ENCODE peak calls at places on chromosomes 13 and 19, in six cellular contexts. D, A, L, O, K and B are unnamed samples.

GRCh38 chr13:83692800-83693199 is 189.5 kb downstream of the SLITRK1 start:
- DNase-seq in D (no peak), A (no peak), O (no peak), K (no peak), L (no peak), B (no peak)

GRCh38 chr19:31378404-31378803 is 29.2 kb upstream of the TSHZ3 start:
- DNase-seq in D (peak; percentile 67), L (peak; percentile 75), O (peak; percentile 44), K (no peak), A (peak; percentile 24), B (no peak)

GRCh38 chr13:77779461-77780272 is 82.2 kb downstream of the SLAIN1 start:
- DNase-seq in O (no peak), K (peak; percentile 39), A (peak; percentile 66), L (peak; percentile 36), D (no peak), B (peak; percentile 28)

GRCh38 chr19:39372047-39372802 is 18.7 kb downstream of the PAF1 start:
- DNase-seq in O (peak; percentile 82), D (peak; percentile 84), L (no peak), K (no peak), A (peak; percentile 87), B (peak; percentile 90)

GRCh38 chr13:98535501-98536357 is 41.2 kb downstream of the STK24 start:
- DNase-seq in O (no peak), K (no peak), A (no peak), L (no peak), D (no peak), B (no peak)

GRCh38 chr13:78660130-78660857 is 1.3 kb upstream of the OBI1 start:
- DNase-seq in L (peak; percentile 47), K (no peak), A (peak; percentile 7), O (no peak), D (no peak), B (no peak)

GRCh38 chr19:45599286-45599685 is 2.7 kb downstream of the GPR4 start:
- DNase-seq in L (peak; percentile 51), K (no peak), A (no peak), D (no peak), O (no peak), B (no peak)

GRCh38 chr13:84925443-84925842 is 873.8 kb downstream of the SLITRK6 start:
- DNase-seq in D (no peak), K (no peak), O (no peak), L (no peak), A (no peak), B (no peak)

GRCh38 chr13:79386125-79386822 is 19.8 kb downstream of the RBM26 start:
- DNase-seq in A (no peak), D (no peak), K (no peak), O (no peak), L (no peak), B (no peak)

GRCh38 chr19:51514866-51515481 is 13.4 kb upstream of the SIGLEC12 start:
- DNase-seq in O (no peak), L (peak; percentile 51), A (no peak), K (peak; percentile 39), D (no peak), B (no peak)

GRCh38 chr19:18975011-18975410 is 34.0 kb upstream of the HOMER3 start:
- DNase-seq in O (no peak), L (no peak), K (no peak), D (no peak), A (no peak), B (no peak)

GRCh38 chr19:38529610-38530009 is 88.1 kb downstream of the MAP4K1 start:
- DNase-seq in K (no peak), A (no peak), L (no peak), O (no peak), D (no peak), B (no peak)

GRCh38 chr13:51849145-51850101 is 4.4 kb upstream of the TMEM272 start:
- DNase-seq in K (peak; percentile 83), L (peak; percentile 74), O (peak; percentile 35), D (no peak), A (no peak), B (no peak)

GRCh38 chr13:33322474-33322827 is 36.9 kb upstream of the STARD13 start:
- DNase-seq in D (peak; percentile 72), O (peak; percentile 23), A (no peak), L (no peak), K (no peak), B (peak; percentile 73)

GRCh38 chr13:69619651-69620050 is 488.0 kb upstream of the ATXN8OS start:
- DNase-seq in O (no peak), D (no peak), K (no peak), L (no peak), A (no peak), B (no peak)

GRCh38 chr19:17526922-17527321 is 15.5 kb downstream of the PGLS start:
- DNase-seq in K (no peak), A (no peak), O (no peak), L (no peak), D (no peak), B (no peak)

GRCh38 chr13:59459972-59460371 is 703.8 kb downstream of the DIAPH3 start:
- DNase-seq in K (no peak), L (no peak), A (no peak), D (no peak), O (no peak), B (no peak)

GRCh38 chr13:99577934-99578917 is 77.0 kb downstream of the TM9SF2 start:
- DNase-seq in O (no peak), K (no peak), A (no peak), L (no peak), D (no peak), B (no peak)

GRCh38 chr13:36418022-36418805 is 14.1 kb upstream of the CCNA1 start:
- DNase-seq in A (no peak), O (no peak), L (no peak), D (no peak), K (no peak), B (no peak)
- H3K4me3 ChIP-seq in A (no peak overlapping the region), O (no peak overlapping the region), L (no peak overlapping the region), D (no peak overlapping the region), K (no peak overlapping the region), B (no peak overlapping the region)

DNA sequence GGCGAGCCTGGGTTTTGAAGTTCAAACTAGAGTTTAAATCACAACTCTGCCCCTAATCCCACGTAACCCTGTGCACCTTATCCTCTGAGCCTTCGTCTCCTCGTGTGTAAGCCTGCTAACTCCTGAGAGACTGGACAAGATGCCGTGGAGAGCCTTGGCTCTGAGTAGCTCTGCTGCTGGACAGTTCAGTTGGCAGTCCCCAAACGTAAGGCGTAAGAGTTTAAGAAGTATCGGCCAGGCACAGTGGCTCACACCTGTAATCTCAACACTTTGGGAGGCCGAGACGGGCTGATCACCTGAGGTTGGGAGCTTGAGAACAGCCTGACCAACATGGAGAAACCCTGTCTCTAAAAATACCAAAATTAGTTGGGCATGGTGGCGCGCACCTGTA is 4.7 kb upstream of the CD79A start:
- DNase-seq in K (no peak), A (no peak), L (no peak), D (no peak), O (no peak), B (no peak)
- H3K4me1 ChIP-seq in K (no peaks in the 10 kb centered on the region), A (no peaks in the 10 kb centered on the region), L (no peaks in the 10 kb centered on the region), D (no peaks in the 10 kb centered on the region), O (peaks cover 56% of the 10 kb centered on the region), B (no peaks in the 10 kb centered on the region)

GRCh38 chr13:91174886-91175501 is 172.5 kb upstream of the MIR17HG start:
- DNase-seq in D (no peak), L (no peak), O (no peak), K (no peak), A (no peak), B (no peak)
- H3K4me3 ChIP-seq in D (no peak overlapping the region), L (no peak overlapping the region), O (peak overlapping the region; percentile 61), K (peak overlapping the region; percentile 67), A (peak overlapping the region; percentile 42), B (no peak overlapping the region)

GRCh38 chr13:46622918-46623256 is 69.9 kb downstream of the LRCH1 start:
- DNase-seq in L (peak; percentile 71), D (peak; percentile 65), O (peak; percentile 24), K (no peak), A (peak; percentile 63), B (peak; percentile 65)
- H3K4me1 ChIP-seq in L (peaks cover 37% of the 10 kb centered on the region), D (peaks cover 8% of the 10 kb centered on the region), O (peaks cover 92% of the 10 kb centered on the region), K (peaks cover 12% of the 10 kb centered on the region), A (peaks cover 18% of the 10 kb centered on the region), B (peaks cover 40% of the 10 kb centered on the region)

GRCh38 chr19:35309481-35310279 is 17.7 kb downstream of the MAG start:
- DNase-seq in A (no peak), D (peak; percentile 29), L (no peak), K (no peak), O (no peak), B (no peak)
- H3K4me3 ChIP-seq in A (no peak overlapping the region), D (peak overlapping the region; percentile 34), L (no peak overlapping the region), K (no peak overlapping the region), O (no peak overlapping the region), B (no peak overlapping the region)

GRCh38 chr19:10289167-10289835 is 451 bp upstream of the ICAM5 start:
- DNase-seq in A (no peak), D (no peak), K (no peak), O (no peak), L (peak; percentile 68), B (no peak)
- H3K4me1 ChIP-seq in A (peaks cover 42% of the 10 kb centered on the region), D (no peaks in the 10 kb centered on the region), K (peaks cover 4% of the 10 kb centered on the region), O (peaks cover 85% of the 10 kb centered on the region), L (peaks cover 39% of the 10 kb centered on the region), B (peaks cover 64% of the 10 kb centered on the region)

DNA sequence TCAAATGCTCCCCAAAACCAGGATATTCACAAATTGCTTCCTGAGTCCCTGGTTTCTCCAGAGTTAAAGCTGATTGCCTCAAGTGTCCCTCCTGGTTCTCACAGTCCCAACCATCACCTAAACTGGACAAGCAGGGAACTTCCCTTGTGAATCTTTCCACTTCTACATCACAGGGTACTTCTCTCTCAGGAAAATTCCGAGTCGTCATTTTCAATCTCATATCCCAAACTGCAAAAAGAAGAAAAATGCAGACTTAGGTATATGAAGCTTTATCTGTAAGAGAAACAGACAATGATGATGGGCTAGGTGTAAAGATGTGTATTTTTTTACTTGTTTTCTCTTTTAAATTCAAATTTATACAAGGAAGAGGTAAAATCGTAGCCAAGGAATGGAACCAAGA is 21.3 kb downstream of the ZNF329 start:
- DNase-seq in K (no peak), A (no peak), L (no peak), D (no peak), O (no peak), B (no peak)
- H3K4me3 ChIP-seq in K (no peak overlapping the region), A (no peak overlapping the region), L (no peak overlapping the region), D (no peak overlapping the region), O (no peak overlapping the region), B (no peak overlapping the region)

DNA sequence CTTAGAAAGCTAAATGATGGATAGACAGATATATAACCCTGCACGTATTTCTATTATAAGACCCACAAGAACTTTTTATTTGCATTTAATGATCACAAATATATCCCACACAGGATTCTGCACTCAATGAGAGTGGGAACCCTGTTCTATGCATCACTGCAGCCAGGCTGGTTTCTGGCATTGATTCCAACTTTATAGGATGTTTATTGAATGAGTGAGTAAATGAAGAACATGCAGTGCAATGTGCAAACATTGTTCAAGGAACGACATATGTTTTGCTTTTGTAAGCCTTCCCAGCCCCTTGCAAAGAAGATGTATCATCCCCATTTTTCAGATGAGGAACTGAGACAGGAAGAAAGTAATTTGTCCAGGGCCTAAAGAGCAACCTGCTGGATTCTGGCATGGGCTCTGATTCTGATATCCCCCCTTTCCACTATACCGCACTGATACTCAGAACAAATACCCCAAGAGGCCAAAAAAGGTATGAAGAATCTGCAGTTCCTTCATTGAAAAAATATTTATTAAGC is 246.3 kb downstream of the LACC1 start:
- DNase-seq in D (no peak), L (no peak), A (no peak), K (no peak), O (no peak), B (no peak)
- H3K4me1 ChIP-seq in D (no peaks in the 10 kb centered on the region), L (peaks cover 2% of the 10 kb centered on the region), A (no peaks in the 10 kb centered on the region), K (no peaks in the 10 kb centered on the region), O (peaks cover 20% of the 10 kb centered on the region), B (peaks cover 13% of the 10 kb centered on the region)